ENCODE peak calls at places on chromosomes 7 and 10, in four cellular contexts. Y, C, E and J are unnamed samples.

GRCh38 chr7:118151671-118152070 is 32.3 kb upstream of the LSM8 start:
- DNase-seq in Y (peak), C (no peak), E (no peak), J (no peak)

GRCh38 chr7:78220754-78221153 is 422.2 kb downstream of the PHTF2 start:
- DNase-seq in Y (no peak), C (no peak), E (no peak), J (no peak)

GRCh38 chr7:67438174-67438837 is 441.7 kb downstream of the TYW1 start:
- DNase-seq in Y (no peak), E (no peak), C (no peak), J (no peak)

GRCh38 chr7:76009672-76010600 is 15.5 kb upstream of the TMEM120A start:
- DNase-seq in E (no peak), Y (no peak), C (no peak), J (no peak)

GRCh38 chr7:67738958-67739357 is 742.3 kb downstream of the TYW1 start:
- DNase-seq in Y (peak), C (peak), E (no peak), J (no peak)

GRCh38 chr7:85765698-85766298 is 578.9 kb upstream of the SEMA3D start:
- DNase-seq in E (no peak), Y (no peak), C (no peak), J (no peak)

GRCh38 chr10:122435212-122435827 is 19.1 kb upstream of the ARMS2 start:
- DNase-seq in E (peak), C (no peak), Y (peak), J (peak)

GRCh38 chr10:43689955-43690771 is 41.5 kb upstream of the ZNF32 start:
- DNase-seq in Y (peak), E (peak), C (peak), J (no peak)

GRCh38 chr10:1380075-1380793 is 324.0 kb downstream of the WDR37 start:
- DNase-seq in C (no peak), Y (no peak), E (no peak), J (no peak)

GRCh38 chr10:42976353-42977031 is 100.4 kb upstream of the RET start:
- DNase-seq in C (no peak), Y (no peak), E (no peak), J (no peak)

GRCh38 chr7:96486681-96487080 is 164.8 kb upstream of the SLC25A13 start:
- DNase-seq in Y (no peak), C (peak), E (no peak), J (no peak)

GRCh38 chr7:5635461-5636445 is 145.7 kb downstream of the RNF216 start:
- DNase-seq in Y (peak), E (no peak), C (no peak), J (no peak)

GRCh38 chr7:135991322-135991721 is 14.2 kb upstream of the MTPN start:
- DNase-seq in Y (no peak), C (no peak), E (no peak), J (no peak)

GRCh38 chr10:86918022-86918471 is 39.4 kb downstream of the MMRN2 start:
- DNase-seq in Y (no peak), C (no peak), E (no peak), J (no peak)

GRCh38 chr10:29958440-29958839 is 100.9 kb downstream of the JCAD start:
- DNase-seq in E (no peak), Y (no peak), C (no peak), J (no peak)

GRCh38 chr10:27884185-27884630 is 114.7 kb downstream of the ODAD2 start:
- DNase-seq in E (no peak), Y (no peak), C (no peak), J (no peak)

GRCh38 chr7:98322331-98323260 is 41.1 kb downstream of the BRI3 start:
- DNase-seq in E (no peak), C (no peak), Y (no peak), J (no peak)

GRCh38 chr10:66827353-66827752 is 98.5 kb upstream of the LRRTM3 start:
- DNase-seq in C (no peak), Y (peak), E (no peak), J (peak)

GRCh38 chr10:93081834-93082233 is 8.1 kb downstream of the CYP26A1 start:
- DNase-seq in C (no peak), Y (peak), E (no peak), J (peak)

GRCh38 chr7:36838616-36839015 is 114.3 kb upstream of the AOAH start:
- DNase-seq in C (no peak), E (peak), Y (no peak), J (no peak)

GRCh38 chr7:129494041-129494440 is 8.3 kb upstream of the SMKR1 start:
- DNase-seq in E (no peak), C (no peak), Y (peak), J (peak)

GRCh38 chr10:36023939-36024338 is 381.8 kb upstream of the FZD8 start:
- DNase-seq in E (no peak), Y (peak), C (peak), J (peak)

GRCh38 chr10:5546891-5547683 is 22.3 kb downstream of the CALML3 start:
- DNase-seq in C (no peak), E (no peak), Y (no peak), J (no peak)

GRCh38 chr7:12436896-12437535 is 33.4 kb upstream of the VWDE start:
- DNase-seq in C (no peak), E (peak), Y (peak), J (no peak)
- TF ChIP-seq CTCF in C (no peak), E (no peak), Y (no peak), J (peak)

GRCh38 chr10:111973826-111974225 is 209.7 kb downstream of the GPAM start:
- DNase-seq in C (no peak), Y (no peak), E (no peak), J (no peak)

GRCh38 chr10:111976557-111976956 is 207.0 kb downstream of the GPAM start:
- DNase-seq in E (no peak), C (no peak), Y (no peak), J (no peak)

GRCh38 chr10:111973306-111973705 is 210.3 kb downstream of the GPAM start:
- DNase-seq in E (no peak), C (no peak), Y (peak), J (no peak)

GRCh38 chr10:111972109-111972508 is 211.5 kb downstream of the GPAM start:
- DNase-seq in C (no peak), E (no peak), Y (no peak), J (no peak)

GRCh38 chr10:111974325-111974724 is 209.2 kb downstream of the GPAM start:
- DNase-seq in C (no peak), Y (no peak), E (no peak), J (no peak)
- H3K4me3 ChIP-seq in C (no peak), Y (no peak), E (no peak), J (no peak)

GRCh38 chr7:142481548-142481947 is 223.7 kb upstream of the PRSS58 start:
- DNase-seq in Y (peak), E (no peak), C (no peak), J (no peak)
- TF ChIP-seq CTCF in Y (peak), E (peak), C (no peak), J (peak)

GRCh38 chr10:95264227-95265051 is 26.4 kb downstream of the PDLIM1 start:
- DNase-seq in E (no peak), Y (no peak), C (no peak), J (no peak)
- H3K4me3 ChIP-seq in E (no peak), Y (no peak), C (no peak), J (no peak)

GRCh38 chr7:30800785-30801252 is 29.6 kb downstream of the MINDY4 start:
- DNase-seq in E (peak), Y (peak), C (peak), J (peak)
- TF ChIP-seq CTCF in E (peak), Y (peak), C (no peak), J (peak)

GRCh38 chr7:82442492-82443043 is 1.0 kb downstream of the CACNA2D1 start:
- DNase-seq in E (peak), C (peak), Y (no peak), J (no peak)
- H3K4me3 ChIP-seq in E (peak), C (peak), Y (peak), J (peak)

DNA sequence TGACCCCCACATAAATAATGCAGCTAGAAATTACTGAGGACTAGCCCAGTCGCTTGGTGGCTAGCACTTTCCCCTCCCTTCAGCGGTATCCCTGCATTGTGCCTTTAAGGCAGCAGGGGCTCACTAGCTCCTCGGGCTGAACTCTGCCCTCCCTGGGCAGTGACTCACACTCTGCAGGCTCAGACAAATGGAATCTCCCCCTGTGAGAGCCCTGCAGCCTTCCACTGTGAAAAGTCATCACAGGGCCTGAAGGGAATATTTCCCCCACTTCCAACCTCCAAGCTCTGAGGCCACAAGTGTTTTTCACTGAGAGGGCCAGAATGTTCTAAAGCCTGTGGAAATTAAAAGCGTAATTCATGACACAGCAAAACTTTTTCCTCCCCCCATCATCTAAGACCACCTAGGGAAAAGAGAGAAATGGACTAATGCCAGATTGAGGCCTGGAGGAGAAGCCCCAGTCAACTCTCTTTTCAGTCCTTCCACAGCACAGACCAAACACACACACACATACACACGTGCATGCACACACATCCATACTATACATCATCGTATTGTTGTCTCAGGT is 93.6 kb upstream of the COL1A2 start:
- DNase-seq in Y (peak), C (peak), E (peak), J (peak)
- TF ChIP-seq CTCF in Y (peak), C (no peak), E (peak), J (no peak)

DNA sequence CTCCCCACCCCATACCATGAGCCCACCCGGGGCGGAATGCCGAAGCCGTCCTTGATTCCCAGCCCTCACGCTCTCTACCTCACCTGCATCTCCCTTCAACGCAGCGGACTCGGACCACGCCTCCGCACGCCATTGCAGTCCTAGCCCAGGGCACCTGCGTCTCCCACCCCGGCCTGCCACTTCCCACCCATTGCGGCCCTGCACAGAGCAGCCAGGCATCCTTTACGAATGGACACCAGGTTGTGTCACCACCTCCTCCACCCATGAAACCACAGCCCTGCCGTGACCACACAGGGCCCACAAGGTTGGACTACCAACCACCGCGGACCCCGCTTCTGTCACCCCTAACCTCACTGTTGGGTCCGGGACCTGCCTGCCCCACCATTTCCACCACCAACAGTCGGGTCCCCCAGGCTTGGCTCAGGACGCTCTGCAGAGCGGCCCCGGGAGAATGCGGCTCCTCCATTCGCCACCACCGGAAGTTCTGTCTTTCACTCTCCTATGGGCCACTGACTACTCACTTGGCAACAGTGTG is 232.5 kb downstream of the MAD1L1 start:
- DNase-seq in C (no peak), E (no peak), Y (no peak), J (no peak)
- H3K4me3 ChIP-seq in C (no peak), E (no peak), Y (no peak), J (no peak)

GRCh38 chr10:11409357-11409756 is 202.1 kb downstream of the USP6NL start:
- DNase-seq in C (no peak), Y (no peak), E (no peak), J (no peak)

GRCh38 chr10:11414314-11415038 is 197.0 kb downstream of the USP6NL start:
- DNase-seq in C (no peak), E (no peak), Y (no peak), J (no peak)

GRCh38 chr10:11407939-11408338 is 203.5 kb downstream of the USP6NL start:
- DNase-seq in Y (no peak), E (no peak), C (no peak), J (no peak)

GRCh38 chr10:11415095-11415494 is 196.4 kb downstream of the USP6NL start:
- DNase-seq in E (no peak), Y (no peak), C (no peak), J (no peak)

GRCh38 chr10:11411926-11412545 is 199.4 kb downstream of the USP6NL start:
- DNase-seq in C (no peak), Y (no peak), E (no peak), J (no peak)
- TF ChIP-seq CTCF in C (no peak), Y (peak), E (peak), J (no peak)